ENCODE peak calls at places on chromosome 22, in nine cellular contexts. One of them, this sample, is unnamed.
A peak's percentile ranks its signal among the peaks of the same experiment; 100 is the strongest.

GRCh38 chr22:31895317-31896133 is 48.8 kb upstream of the YWHAH start:
- DNase-seq in kidney tubule cell: no peak
- DNase-seq in cardiac fibroblast: no peak
- DNase-seq in HTR-8/SVneo: no peak
- DNase-seq in T-cell: no peak
- DNase-seq in islet precursor cell: no peak
- DNase-seq in KG1: no peak
- DNase-seq in AG08395: no peak
- DNase-seq in activated CD4-positive, alpha-beta T cell treated with anti-CD3 and anti-CD28 coated beads, Interleukin-2, amount 50 U/mL, for 24 hours: no peak
- DNase-seq in this sample: no peak

GRCh38 chr22:50206599-50206998 is 5.8 kb downstream of the SELENOO start:
- DNase-seq in kidney tubule cell: peak; percentile 28
- DNase-seq in T-cell: no peak
- DNase-seq in cardiac fibroblast: peak; percentile 35
- DNase-seq in activated CD4-positive, alpha-beta T cell treated with anti-CD3 and anti-CD28 coated beads, Interleukin-2, amount 50 U/mL, for 24 hours: no peak
- DNase-seq in islet precursor cell: peak; percentile 87
- DNase-seq in AG08395: peak; percentile 81
- DNase-seq in HTR-8/SVneo: no peak
- DNase-seq in KG1: no peak
- DNase-seq in this sample: no peak

GRCh38 chr22:17213976-17214375 is 5.3 kb downstream of the ADA2 start:
- DNase-seq in HTR-8/SVneo: no peak
- DNase-seq in cardiac fibroblast: peak; percentile 60
- DNase-seq in KG1: no peak
- DNase-seq in islet precursor cell: peak; percentile 71
- DNase-seq in activated CD4-positive, alpha-beta T cell treated with anti-CD3 and anti-CD28 coated beads, Interleukin-2, amount 50 U/mL, for 24 hours: no peak
- DNase-seq in kidney tubule cell: peak; percentile 35
- DNase-seq in AG08395: no peak
- DNase-seq in T-cell: peak; percentile 43
- DNase-seq in this sample: no peak

GRCh38 chr22:27632451-27633295 is 168.9 kb downstream of the MN1 start:
- DNase-seq in cardiac fibroblast: no peak
- DNase-seq in HTR-8/SVneo: no peak
- DNase-seq in T-cell: no peak
- DNase-seq in AG08395: no peak
- DNase-seq in activated CD4-positive, alpha-beta T cell treated with anti-CD3 and anti-CD28 coated beads, Interleukin-2, amount 50 U/mL, for 24 hours: no peak
- DNase-seq in KG1: no peak
- DNase-seq in islet precursor cell: no peak
- DNase-seq in kidney tubule cell: peak; percentile 37
- DNase-seq in this sample: no peak

GRCh38 chr22:42962295-42963230 is 52.4 kb downstream of the PACSIN2 start:
- DNase-seq in HTR-8/SVneo: no peak
- DNase-seq in KG1: no peak
- DNase-seq in kidney tubule cell: peak; percentile 81
- DNase-seq in islet precursor cell: peak; percentile 84
- DNase-seq in activated CD4-positive, alpha-beta T cell treated with anti-CD3 and anti-CD28 coated beads, Interleukin-2, amount 50 U/mL, for 24 hours: no peak
- DNase-seq in T-cell: no peak
- DNase-seq in AG08395: no peak
- DNase-seq in cardiac fibroblast: no peak
- DNase-seq in this sample: peak; percentile 50

GRCh38 chr22:37496651-37497599 is 10.7 kb upstream of the MFNG start:
- DNase-seq in AG08395: peak; percentile 92
- DNase-seq in HTR-8/SVneo: peak; percentile 77
- DNase-seq in islet precursor cell: peak; percentile 82
- DNase-seq in kidney tubule cell: peak; percentile 99
- DNase-seq in cardiac fibroblast: peak; percentile 94
- DNase-seq in KG1: no peak
- DNase-seq in activated CD4-positive, alpha-beta T cell treated with anti-CD3 and anti-CD28 coated beads, Interleukin-2, amount 50 U/mL, for 24 hours: no peak
- DNase-seq in T-cell: no peak
- DNase-seq in this sample: peak; percentile 89

GRCh38 chr22:35463231-35463933 is 63.4 kb downstream of the MCM5 start:
- DNase-seq in KG1: no peak
- DNase-seq in islet precursor cell: no peak
- DNase-seq in HTR-8/SVneo: no peak
- DNase-seq in T-cell: no peak
- DNase-seq in kidney tubule cell: no peak
- DNase-seq in activated CD4-positive, alpha-beta T cell treated with anti-CD3 and anti-CD28 coated beads, Interleukin-2, amount 50 U/mL, for 24 hours: no peak
- DNase-seq in AG08395: no peak
- DNase-seq in cardiac fibroblast: no peak
- DNase-seq in this sample: no peak

GRCh38 chr22:30829901-30830550 is 135.4 kb downstream of the OSBP2 start:
- DNase-seq in kidney tubule cell: peak; percentile 94
- DNase-seq in AG08395: peak; percentile 90
- DNase-seq in HTR-8/SVneo: peak; percentile 67
- DNase-seq in activated CD4-positive, alpha-beta T cell treated with anti-CD3 and anti-CD28 coated beads, Interleukin-2, amount 50 U/mL, for 24 hours: no peak
- DNase-seq in islet precursor cell: no peak
- DNase-seq in T-cell: no peak
- DNase-seq in KG1: no peak
- DNase-seq in cardiac fibroblast: peak; percentile 99
- DNase-seq in this sample: peak; percentile 99

GRCh38 chr22:49992921-49993648 is 19.5 kb downstream of the IL17REL start:
- DNase-seq in AG08395: peak; percentile 78
- DNase-seq in activated CD4-positive, alpha-beta T cell treated with anti-CD3 and anti-CD28 coated beads, Interleukin-2, amount 50 U/mL, for 24 hours: no peak
- DNase-seq in T-cell: peak; percentile 57
- DNase-seq in cardiac fibroblast: peak; percentile 60
- DNase-seq in kidney tubule cell: peak; percentile 43
- DNase-seq in islet precursor cell: peak; percentile 72
- DNase-seq in KG1: no peak
- DNase-seq in HTR-8/SVneo: no peak
- DNase-seq in this sample: peak; percentile 25

GRCh38 chr22:45298934-45299505 is 10.7 kb upstream of the FAM118A start:
- DNase-seq in AG08395: no peak
- DNase-seq in T-cell: no peak
- DNase-seq in islet precursor cell: no peak
- DNase-seq in kidney tubule cell: no peak
- DNase-seq in cardiac fibroblast: no peak
- DNase-seq in HTR-8/SVneo: no peak
- DNase-seq in KG1: no peak
- DNase-seq in activated CD4-positive, alpha-beta T cell treated with anti-CD3 and anti-CD28 coated beads, Interleukin-2, amount 50 U/mL, for 24 hours: no peak
- DNase-seq in this sample: no peak

GRCh38 chr22:41816241-41816640 is 15.8 kb downstream of the CCDC134 start:
- DNase-seq in KG1: no peak
- DNase-seq in HTR-8/SVneo: no peak
- DNase-seq in AG08395: no peak
- DNase-seq in T-cell: no peak
- DNase-seq in cardiac fibroblast: no peak
- DNase-seq in activated CD4-positive, alpha-beta T cell treated with anti-CD3 and anti-CD28 coated beads, Interleukin-2, amount 50 U/mL, for 24 hours: no peak
- DNase-seq in kidney tubule cell: no peak
- DNase-seq in islet precursor cell: no peak
- DNase-seq in this sample: no peak

GRCh38 chr22:47177334-47177815 is 414.9 kb downstream of the TBC1D22A start:
- DNase-seq in kidney tubule cell: no peak
- DNase-seq in T-cell: no peak
- DNase-seq in KG1: no peak
- DNase-seq in AG08395: no peak
- DNase-seq in HTR-8/SVneo: no peak
- DNase-seq in islet precursor cell: peak; percentile 45
- DNase-seq in activated CD4-positive, alpha-beta T cell treated with anti-CD3 and anti-CD28 coated beads, Interleukin-2, amount 50 U/mL, for 24 hours: no peak
- DNase-seq in cardiac fibroblast: no peak
- DNase-seq in this sample: no peak

GRCh38 chr22:42902875-42903510 is 45.9 kb upstream of the ARFGAP3 start:
- DNase-seq in kidney tubule cell: no peak
- DNase-seq in cardiac fibroblast: peak; percentile 50
- DNase-seq in T-cell: no peak
- DNase-seq in KG1: no peak
- DNase-seq in islet precursor cell: peak; percentile 66
- DNase-seq in HTR-8/SVneo: no peak
- DNase-seq in activated CD4-positive, alpha-beta T cell treated with anti-CD3 and anti-CD28 coated beads, Interleukin-2, amount 50 U/mL, for 24 hours: no peak
- DNase-seq in AG08395: peak; percentile 34
- DNase-seq in this sample: no peak

This sample was measured in mammary epithelial cell.